ENCODE peak calls at places on chromosomes 13 and 19, in four cellular contexts. J is midbrain, Q is NCI-H82, K is pancreas. B is an unnamed sample.

GRCh38 chr13:36619535-36619934 is 54.3 kb upstream of the SERTM1 start:
- DNase-seq in J (no peak), Q (no peak), K (no peak), B (no peak)

GRCh38 chr13:44317752-44318550 is 55.7 kb upstream of the SERP2 start:
- DNase-seq in J (no peak), Q (peak), K (no peak), B (no peak)

GRCh38 chr19:11142528-11143171 is 12.9 kb downstream of the SPC24 start:
- DNase-seq in J (peak), Q (no peak), K (peak), B (peak)

GRCh38 chr19:2410023-2410422 is 17.4 kb downstream of the TIMM13 start:
- DNase-seq in J (no peak), Q (no peak), K (no peak), B (no peak)

GRCh38 chr13:27280009-27280646 is 9.5 kb downstream of the RASL11A start:
- DNase-seq in J (no peak), Q (no peak), K (no peak), B (no peak)

GRCh38 chr19:48770223-48770622 is 14.9 kb downstream of the FGF21 start:
- DNase-seq in J (no peak), Q (no peak), K (no peak), B (no peak)

GRCh38 chr13:30133976-30134375 is 173.4 kb downstream of the KATNAL1 start:
- DNase-seq in J (peak), Q (no peak), K (no peak), B (no peak)

GRCh38 chr13:22915442-22916082 is 265.2 kb upstream of the SGCG start:
- DNase-seq in J (peak), Q (peak), K (peak), B (peak)

GRCh38 chr13:94595006-94595942 is 678 bp downstream of the TGDS start:
- DNase-seq in J (no peak), Q (peak), K (no peak), B (peak)